ENCODE peak calls at places on chromosomes 16 and 17, in seven cellular contexts. F is heart left ventricle, W is epithelial cell of esophagus, G is GM20000, O is left ventricle myocardium inferior, V is HFFc6, Q is stomach. E is an unnamed sample.
A peak's percentile ranks its signal among the peaks of the same experiment; 100 is the strongest.

GRCh38 chr17:75476274-75476673 is 19.8 kb downstream of the TMEM94 start:
- DNase-seq in F (peak; percentile 73), W (no peak), G (no peak), O (no peak), V (no peak), Q (no peak), E (no peak)

GRCh38 chr17:15133143-15133542 is 132.0 kb downstream of the PMP22 start:
- DNase-seq in F (no peak), W (no peak), G (no peak), O (no peak), V (no peak), Q (no peak), E (no peak)

GRCh38 chr17:50292465-50292864 is 18.2 kb downstream of the TMEM92 start:
- DNase-seq in F (no peak), W (no peak), G (no peak), O (no peak), V (no peak), Q (no peak), E (no peak)

GRCh38 chr16:1525871-1526607 is 7.4 kb upstream of the TMEM204 start:
- DNase-seq in F (no peak), W (no peak), G (no peak), O (no peak), V (no peak), Q (no peak), E (no peak)

GRCh38 chr16:29757950-29758466 is 12.2 kb upstream of the C16orf54 start:
- DNase-seq in F (no peak), W (no peak), G (no peak), O (no peak), V (no peak), Q (no peak), E (no peak)

GRCh38 chr17:65131946-65132345 is 5.2 kb upstream of the RGS9 start:
- DNase-seq in F (no peak), W (peak; percentile 64), G (no peak), O (no peak), V (peak; percentile 95), Q (no peak), E (no peak)

GRCh38 chr16:50172195-50172922 is 19.3 kb downstream of the TENT4B start:
- DNase-seq in F (no peak), W (no peak), G (no peak), O (no peak), V (no peak), Q (no peak), E (no peak)

GRCh38 chr16:72658888-72659717 is 388.8 kb downstream of the ZFHX3 start:
- DNase-seq in F (no peak), W (no peak), G (no peak), O (no peak), V (peak; percentile 12), Q (no peak), E (no peak)

GRCh38 chr16:4859900-4860255 is 12.6 kb downstream of the UBN1 start:
- DNase-seq in F (no peak), W (peak; percentile 71), G (no peak), O (no peak), V (no peak), Q (no peak), E (no peak)

GRCh38 chr17:19737305-19738072 is 10.6 kb downstream of the ALDH3A1 start:
- DNase-seq in F (no peak), W (no peak), G (no peak), O (peak; percentile 11), V (no peak), Q (no peak), E (no peak)

GRCh38 chr16:3094289-3095027 is 4.6 kb downstream of the ZSCAN10 start:
- DNase-seq in F (no peak), W (peak; percentile 61), G (peak; percentile 86), O (no peak), V (peak; percentile 20), Q (peak; percentile 59), E (peak; percentile 62)

GRCh38 chr17:79575229-79575628 is 35.6 kb downstream of the RBFOX3 start:
- DNase-seq in F (no peak), W (no peak), G (no peak), O (no peak), V (no peak), Q (no peak), E (no peak)

GRCh38 chr16:50266337-50267091 is at the start of gene ADCY7:
- DNase-seq in F (peak; percentile 54), W (peak; percentile 83), G (peak; percentile 77), O (peak; percentile 69), V (peak; percentile 85), Q (peak; percentile 63), E (no peak)

GRCh38 chr17:61594294-61594825 is 3.3 kb upstream of the NACA2 start:
- DNase-seq in F (no peak), W (peak; percentile 54), G (no peak), O (no peak), V (no peak), Q (no peak), E (no peak)

GRCh38 chr16:2904100-2904921 is 7.4 kb upstream of the FLYWCH1 start:
- DNase-seq in F (peak; percentile 89), W (peak; percentile 86), G (peak; percentile 91), O (peak; percentile 87), V (peak; percentile 78), Q (peak; percentile 88), E (peak; percentile 86)

GRCh38 chr16:48479319-48479718 is 94.1 kb upstream of the SIAH1 start:
- DNase-seq in F (no peak), W (no peak), G (no peak), O (no peak), V (no peak), Q (no peak), E (no peak)

GRCh38 chr17:45200701-45201100 is 21.0 kb upstream of the FMNL1 start:
- DNase-seq in F (no peak), W (peak; percentile 26), G (no peak), O (peak; percentile 55), V (no peak), Q (no peak), E (no peak)

GRCh38 chr16:70576431-70577255 is 53.0 kb downstream of the SF3B3 start:
- DNase-seq in F (no peak), W (peak; percentile 64), G (peak; percentile 70), O (no peak), V (peak; percentile 87), Q (no peak), E (no peak)

GRCh38 chr17:18191071-18191667 is 7.5 kb downstream of the ALKBH5 start:
- DNase-seq in F (peak; percentile 64), W (no peak), G (no peak), O (peak; percentile 24), V (no peak), Q (peak; percentile 91), E (no peak)

GRCh38 chr16:88650749-88651275 is at the start of gene CYBA:
- DNase-seq in F (peak; percentile 84), W (peak; percentile 70), G (peak; percentile 99), O (peak; percentile 82), V (peak; percentile 48), Q (peak; percentile 83), E (peak; percentile 49)

GRCh38 chr16:67166035-67166882 is 1.7 kb downstream of the HSF4 start:
- DNase-seq in F (no peak), W (no peak), G (no peak), O (no peak), V (no peak), Q (no peak), E (no peak)

DNA sequence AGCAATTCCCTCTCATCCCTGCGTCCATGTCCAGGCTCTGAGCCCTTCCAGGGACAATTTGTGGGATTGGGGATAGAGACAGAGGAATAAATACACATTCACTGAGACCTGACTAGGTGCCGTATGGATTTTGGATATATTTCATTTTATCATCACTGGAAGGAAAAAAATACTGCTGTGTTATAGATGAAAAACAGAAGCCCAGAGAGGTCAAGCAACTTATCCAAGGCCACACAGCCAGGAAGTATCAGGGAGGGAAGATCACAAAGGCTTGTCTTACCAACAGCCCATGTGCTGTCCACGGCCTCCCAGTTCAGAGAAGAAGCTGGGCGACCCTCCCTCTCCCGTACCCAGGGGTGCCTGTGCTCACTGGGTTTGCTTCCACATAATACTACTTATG is 6.1 kb upstream of the HAP1 start:
- DNase-seq in F (no peak), W (no peak), G (no peak), O (no peak), V (no peak), Q (no peak), E (no peak)
- TF ChIP-seq CTCF in F (no peak), W (no peak), G (no peak), O (no peak), V (no peak), Q (no peak), E (no peak)

GRCh38 chr16:28039493-28039892 is 24.0 kb downstream of the GSG1L start:
- DNase-seq in F (no peak), W (no peak), G (no peak), O (no peak), V (no peak), Q (no peak), E (no peak)
- TF ChIP-seq CTCF in F (no peak), W (no peak), G (no peak), O (no peak), V (no peak), Q (no peak), E (no peak)

GRCh38 chr17:77400445-77400870 is 259.7 kb downstream of the SEC14L1 start:
- DNase-seq in F (peak; percentile 67), W (no peak), G (peak; percentile 82), O (peak; percentile 45), V (no peak), Q (peak; percentile 54), E (peak; percentile 66)
- TF ChIP-seq CTCF in F (peak; percentile 56), W (peak; percentile 35), G (peak; percentile 84), O (peak; percentile 64), V (peak; percentile 63), Q (no peak), E (peak; percentile 26)

DNA sequence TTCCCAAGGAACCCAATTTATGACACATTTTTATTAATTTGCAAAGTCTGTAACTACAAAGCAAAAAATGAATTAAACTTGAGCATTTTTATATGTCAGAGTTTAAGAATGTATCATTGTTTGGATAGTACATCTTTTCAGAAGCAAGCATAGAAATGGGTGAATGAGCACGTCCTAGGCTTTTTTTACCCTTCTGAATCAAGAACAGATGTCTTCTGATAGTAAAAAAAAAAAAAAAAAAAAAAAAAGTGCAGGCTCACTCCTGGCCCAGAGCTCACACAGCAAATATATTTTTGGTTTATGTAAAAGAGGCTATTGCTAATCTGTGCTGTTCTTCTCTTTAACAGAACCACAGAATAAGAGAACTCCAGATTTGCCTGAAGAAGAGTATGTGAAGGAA is 6.4 kb downstream of the TERF2IP start:
- DNase-seq in F (no peak), W (no peak), G (no peak), O (no peak), V (peak; percentile 71), Q (no peak), E (no peak)
- TF ChIP-seq CTCF in F (no peak), W (no peak), G (no peak), O (no peak), V (no peak), Q (no peak), E (no peak)

E was measured in endothelial cell.